ENCODE peak calls at places on chromosomes 5 and 9, in five cellular contexts. I, C, Q, W and P are unnamed samples. For H3K36me3, the result is how much of the 10 kb centered on the place peaks cover.

GRCh38 chr9:70561805-70562395 is 147.4 kb upstream of the KLF9 start:
- DNase-seq in I (no peak), C (no peak), Q (no peak), W (no peak), P (no peak)

GRCh38 chr5:135373747-135374515 is 25.1 kb downstream of the MACROH2A1 start:
- DNase-seq in I (no peak), C (no peak), Q (no peak), W (peak), P (no peak)

GRCh38 chr9:37442556-37442955 is 20.1 kb downstream of the GRHPR start:
- DNase-seq in I (no peak), C (no peak), Q (no peak), W (no peak), P (no peak)

GRCh38 chr9:93264338-93265125 is 80.6 kb downstream of the WNK2 start:
- DNase-seq in I (no peak), C (peak), Q (no peak), W (no peak), P (peak)

GRCh38 chr9:88682431-88682831 is 147.5 kb downstream of the NXNL2 start:
- DNase-seq in I (no peak), C (no peak), Q (no peak), W (no peak), P (no peak)

GRCh38 chr5:77640577-77641396 is 2.3 kb upstream of the OTP start:
- DNase-seq in I (no peak), C (no peak), Q (no peak), W (no peak), P (no peak)

GRCh38 chr9:84317563-84317962 is 23.0 kb downstream of the SLC28A3 start:
- DNase-seq in I (no peak), C (no peak), Q (no peak), W (no peak), P (no peak)

GRCh38 chr9:100573655-100574260 is 4.1 kb upstream of the CAVIN4 start:
- DNase-seq in I (no peak), C (no peak), Q (no peak), W (no peak), P (no peak)

GRCh38 chr9:5869315-5870019 is 21.2 kb upstream of the MLANA start:
- DNase-seq in I (no peak), C (no peak), Q (no peak), W (no peak), P (no peak)

GRCh38 chr5:123487298-123487697 is 24.7 kb upstream of the CSNK1G3 start:
- DNase-seq in I (no peak), C (no peak), Q (no peak), W (no peak), P (no peak)

GRCh38 chr5:135376961-135377621 is 21.9 kb downstream of the MACROH2A1 start:
- DNase-seq in I (no peak), C (no peak), Q (no peak), W (no peak), P (no peak)

DNA sequence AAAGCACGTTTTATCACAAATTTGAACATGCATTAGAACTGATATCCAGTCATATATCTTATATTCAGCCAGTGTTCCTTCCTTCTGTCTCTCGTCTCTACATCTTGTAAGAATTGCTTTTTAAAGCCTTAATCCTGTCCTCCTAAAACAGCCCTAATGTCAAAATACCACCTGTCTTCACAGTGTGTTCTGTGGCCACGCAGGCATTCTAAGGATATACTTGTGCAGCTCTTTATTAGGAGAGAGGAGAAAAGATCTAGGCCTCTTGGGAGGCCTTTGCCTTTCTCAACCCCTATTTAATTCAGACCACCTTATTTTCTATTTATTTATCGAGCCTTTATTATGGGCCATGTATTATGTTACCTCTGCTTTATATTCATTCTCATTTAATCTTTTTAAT is 78.3 kb downstream of the MAN2A1 start:
- DNase-seq in I (no peak), C (no peak), Q (no peak), W (no peak), P (no peak)
- H3K36me3 ChIP-seq in I (under half), C (under half), Q (under half), W (under half), P (under half)

GRCh38 chr9:109064963-109065701 is 51.8 kb upstream of the CTNNAL1 start:
- DNase-seq in I (no peak), C (no peak), Q (no peak), W (no peak), P (no peak)
- H3K36me3 ChIP-seq in I (under half), C (under half), Q (half or more), W (under half), P (half or more)

GRCh38 chr9:127913682-127914081 is 3.2 kb downstream of the ST6GALNAC4 start:
- DNase-seq in I (no peak), C (no peak), Q (no peak), W (no peak), P (no peak)

GRCh38 chr9:127912296-127912695 is 4.5 kb downstream of the ST6GALNAC4 start:
- DNase-seq in I (no peak), C (no peak), Q (no peak), W (no peak), P (no peak)

GRCh38 chr9:127910613-127911205 is 6.1 kb downstream of the ST6GALNAC4 start:
- DNase-seq in I (no peak), C (no peak), Q (no peak), W (no peak), P (no peak)

GRCh38 chr9:127915325-127915752 is 1.5 kb downstream of the ST6GALNAC4 start:
- DNase-seq in I (peak), C (no peak), Q (no peak), W (no peak), P (no peak)

DNA sequence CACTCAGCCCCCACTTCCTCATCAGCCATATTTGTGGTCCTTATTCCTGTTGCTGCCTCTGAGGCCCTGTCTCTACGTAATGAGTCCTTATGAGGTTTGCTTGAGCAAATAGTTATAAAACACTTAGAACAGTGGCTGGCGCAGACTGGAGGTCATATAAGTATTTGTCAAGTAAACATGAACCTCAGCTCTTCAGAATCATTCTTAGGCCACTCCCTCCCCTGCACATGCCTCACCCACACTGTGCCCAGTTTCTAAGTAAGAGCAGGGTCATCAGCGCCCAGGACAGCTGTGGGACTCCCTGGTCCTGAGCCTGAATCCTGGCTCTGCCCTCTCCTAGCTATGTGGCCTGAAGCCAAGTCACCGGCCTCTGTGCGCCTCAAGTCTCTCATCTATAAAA is 4.0 kb downstream of the ST6GALNAC4 start:
- DNase-seq in I (peak), C (no peak), Q (peak), W (no peak), P (peak)
- H3K36me3 ChIP-seq in I (under half), C (under half), Q (half or more), W (under half), P (under half)

DNA sequence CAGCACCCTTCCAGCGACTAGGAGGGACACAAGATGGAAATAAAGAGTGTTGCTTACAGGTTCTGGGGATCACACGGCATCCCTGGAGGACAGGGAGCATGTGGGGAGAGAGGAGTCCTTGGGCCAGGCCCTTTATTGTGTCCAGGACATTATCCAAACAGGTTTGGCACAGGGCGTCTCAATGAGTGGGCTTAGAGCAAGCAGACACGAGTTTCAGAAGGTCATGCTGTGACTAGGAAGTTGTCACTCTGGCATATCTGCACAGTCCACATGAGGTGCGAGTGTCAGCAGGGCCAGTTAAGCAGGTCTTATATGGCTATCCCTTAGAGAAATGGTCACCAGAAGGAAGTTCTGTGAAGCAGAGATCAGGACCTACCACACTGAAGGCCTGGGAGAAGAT is 174.5 kb upstream of the OTULINL start:
- DNase-seq in I (no peak), C (no peak), Q (no peak), W (no peak), P (no peak)
- H3K36me3 ChIP-seq in I (under half), C (under half), Q (half or more), W (under half), P (under half)

DNA sequence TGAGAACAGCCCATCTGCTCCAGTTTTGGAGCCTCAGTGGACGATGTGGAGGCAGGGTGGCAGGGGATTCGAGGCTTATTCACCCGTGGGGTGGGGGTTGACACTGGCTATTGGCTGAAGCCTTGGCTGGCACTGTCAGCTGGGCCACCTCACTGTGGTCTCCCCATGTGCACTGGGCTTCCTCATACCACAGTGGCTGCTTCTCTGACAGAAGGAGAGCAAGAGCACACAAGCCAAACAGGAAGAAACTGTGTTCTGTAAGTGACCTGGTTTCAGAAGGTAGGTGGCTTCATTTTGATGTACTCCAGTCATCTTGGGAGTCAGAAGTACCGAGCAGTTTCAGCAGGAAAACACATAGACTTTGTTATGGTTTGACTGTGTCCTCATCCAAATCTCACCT is 24.7 kb upstream of the CTNND2 start:
- DNase-seq in I (no peak), C (no peak), Q (no peak), W (no peak), P (no peak)
- H3K36me3 ChIP-seq in I (under half), C (under half), Q (under half), W (under half), P (under half)

GRCh38 chr5:10259916-10260315 is 9.8 kb downstream of the CCT5 start:
- DNase-seq in I (no peak), C (no peak), Q (no peak), W (no peak), P (no peak)

GRCh38 chr5:10257870-10258269 is 7.8 kb downstream of the CCT5 start:
- DNase-seq in I (no peak), C (no peak), Q (no peak), W (no peak), P (no peak)

GRCh38 chr5:10262121-10262774 is 12.2 kb downstream of the CCT5 start:
- DNase-seq in I (no peak), C (no peak), Q (no peak), W (no peak), P (no peak)

GRCh38 chr5:10262995-10263394 is 12.9 kb downstream of the CCT5 start:
- DNase-seq in I (no peak), C (no peak), Q (no peak), W (no peak), P (no peak)

DNA sequence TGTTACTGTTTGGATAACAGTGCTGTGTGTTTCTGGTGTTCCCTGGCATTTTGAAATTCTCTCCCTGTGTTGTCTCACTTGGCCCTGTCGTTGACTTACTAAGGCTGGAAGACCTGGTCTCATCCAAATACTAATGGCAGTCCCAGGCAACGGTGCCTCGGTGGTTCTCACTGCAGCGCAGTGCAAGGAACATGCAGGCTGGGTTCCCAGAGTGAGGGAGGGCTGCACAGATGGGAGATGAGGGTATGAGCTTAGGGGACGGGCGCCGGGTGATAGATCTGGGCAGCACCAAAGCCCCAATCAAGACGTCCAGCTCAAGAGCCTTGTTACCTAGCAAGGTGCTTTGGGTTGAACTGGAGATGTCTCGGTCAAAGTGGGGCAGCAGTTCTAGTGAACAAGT is 11.0 kb downstream of the CCT5 start:
- DNase-seq in I (no peak), C (no peak), Q (no peak), W (no peak), P (no peak)
- H3K36me3 ChIP-seq in I (under half), C (under half), Q (half or more), W (half or more), P (half or more)

DNA sequence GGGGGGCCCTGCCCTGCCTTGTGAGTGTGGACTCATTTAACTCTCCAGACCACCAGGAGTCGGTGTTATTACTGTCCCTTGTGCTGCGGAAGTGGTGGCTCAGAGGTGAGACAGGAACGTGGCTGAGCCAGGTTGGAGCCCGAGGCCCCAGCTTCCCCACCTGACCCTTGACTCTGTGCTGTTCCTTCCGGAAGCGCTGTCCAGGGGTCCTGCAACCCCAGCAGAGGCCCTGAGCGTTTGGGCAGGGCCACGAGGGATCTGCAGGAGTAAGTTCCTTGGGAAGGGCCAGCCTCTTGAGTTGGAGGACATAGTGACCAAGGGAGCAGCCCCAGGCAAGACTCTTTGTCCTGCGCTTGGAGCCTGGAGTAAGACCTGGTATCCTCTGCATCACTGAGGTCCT is 99.6 kb downstream of the RXRA start:
- DNase-seq in I (no peak), C (no peak), Q (no peak), W (no peak), P (no peak)
- H3K36me3 ChIP-seq in I (under half), C (under half), Q (half or more), W (under half), P (under half)

GRCh38 chr5:138568061-138568824 is 7.0 kb downstream of the HSPA9 start:
- DNase-seq in I (no peak), C (no peak), Q (no peak), W (no peak), P (no peak)

GRCh38 chr5:138569759-138570158 is 5.4 kb downstream of the HSPA9 start:
- DNase-seq in I (no peak), C (no peak), Q (no peak), W (no peak), P (no peak)

GRCh38 chr5:138573949-138574670 is 1.1 kb downstream of the HSPA9 start:
- DNase-seq in I (no peak), C (no peak), Q (no peak), W (no peak), P (no peak)

GRCh38 chr5:138573223-138573622 is 2.0 kb downstream of the HSPA9 start:
- DNase-seq in I (no peak), C (no peak), Q (no peak), W (no peak), P (no peak)

DNA sequence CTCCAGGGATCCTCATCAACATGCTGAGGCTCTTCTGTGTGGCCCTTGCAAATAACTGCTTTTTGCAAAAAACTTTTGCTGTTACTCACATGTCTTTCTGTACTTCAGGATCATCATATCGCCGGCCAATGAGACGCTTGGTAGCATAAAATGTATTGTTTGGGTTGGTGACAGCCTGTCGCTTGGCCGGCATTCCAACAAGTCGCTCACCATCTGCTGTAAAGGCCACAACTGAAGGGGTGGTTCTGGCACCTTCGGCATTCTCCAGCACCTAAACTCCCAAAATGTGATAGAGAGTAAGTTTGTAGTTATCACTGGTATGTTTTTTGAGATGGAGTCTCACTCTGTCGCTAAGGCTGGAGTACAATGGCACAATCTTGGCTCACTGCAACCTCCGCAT is 4.3 kb downstream of the HSPA9 start:
- DNase-seq in I (no peak), C (no peak), Q (no peak), W (no peak), P (no peak)
- H3K36me3 ChIP-seq in I (under half), C (under half), Q (half or more), W (half or more), P (under half)

GRCh38 chr5:126917918-126918623 is 112.3 kb downstream of the MARCHF3 start:
- DNase-seq in I (no peak), C (no peak), Q (peak), W (no peak), P (no peak)

GRCh38 chr5:126918624-126918957 is 111.8 kb downstream of the MARCHF3 start:
- DNase-seq in I (no peak), C (no peak), Q (no peak), W (no peak), P (no peak)

GRCh38 chr5:126920291-126920690 is 110.1 kb downstream of the MARCHF3 start:
- DNase-seq in I (no peak), C (no peak), Q (no peak), W (no peak), P (no peak)

GRCh38 chr5:126921471-126922091 is 108.8 kb downstream of the MARCHF3 start:
- DNase-seq in I (no peak), C (no peak), Q (no peak), W (no peak), P (no peak)

DNA sequence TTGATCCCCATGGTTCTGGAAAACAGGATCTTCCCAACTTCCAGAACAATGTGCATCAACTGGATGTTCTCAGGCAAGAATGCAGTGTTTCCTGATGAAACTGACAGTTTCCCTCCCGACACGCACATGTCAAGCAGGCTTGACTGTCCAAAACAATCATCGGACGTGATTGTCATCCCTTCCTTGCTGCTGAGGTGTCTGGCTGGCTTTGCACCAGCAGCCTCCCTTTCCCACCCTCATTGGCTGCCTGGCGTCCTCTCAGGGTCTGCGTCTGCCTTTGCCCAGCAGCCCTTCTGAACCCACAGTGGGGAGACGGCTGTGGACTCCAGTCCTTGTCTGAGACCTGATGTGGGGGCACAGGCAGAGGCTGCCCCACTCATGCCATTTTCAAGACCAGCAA is 110.8 kb downstream of the MARCHF3 start:
- DNase-seq in I (no peak), C (no peak), Q (no peak), W (no peak), P (no peak)
- H3K36me3 ChIP-seq in I (under half), C (under half), Q (under half), W (under half), P (under half)

GRCh38 chr5:65800775-65801174 is 78.8 kb downstream of the NLN start:
- DNase-seq in I (no peak), C (no peak), Q (no peak), W (no peak), P (no peak)

GRCh38 chr5:65802820-65803219 is 80.8 kb downstream of the NLN start:
- DNase-seq in I (no peak), C (no peak), Q (no peak), W (no peak), P (no peak)

GRCh38 chr5:65802080-65802479 is 80.1 kb downstream of the NLN start:
- DNase-seq in I (no peak), C (no peak), Q (no peak), W (no peak), P (no peak)

GRCh38 chr5:65799857-65800256 is 77.9 kb downstream of the NLN start:
- DNase-seq in I (no peak), C (no peak), Q (no peak), W (no peak), P (no peak)

DNA sequence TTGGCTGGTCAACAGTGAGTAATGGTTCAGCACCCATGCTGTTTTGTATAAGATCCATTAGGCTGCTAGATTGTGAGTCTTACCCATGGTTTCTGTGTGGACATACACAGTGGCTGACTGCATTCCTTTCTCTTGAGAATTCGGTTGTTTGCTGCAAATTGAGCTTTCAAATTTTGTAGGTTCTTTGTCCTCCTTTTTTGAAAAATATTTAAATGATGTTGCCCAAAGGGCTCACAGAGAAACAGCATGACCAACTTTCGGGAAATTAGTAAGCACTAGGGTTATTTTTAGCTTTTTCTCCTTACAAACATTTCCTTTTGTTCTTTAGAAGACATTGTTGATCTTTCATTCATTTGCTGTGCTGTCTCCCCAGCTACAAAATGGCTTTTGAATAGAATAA is 79.3 kb downstream of the NLN start:
- DNase-seq in I (no peak), C (no peak), Q (no peak), W (no peak), P (no peak)
- H3K36me3 ChIP-seq in I (under half), C (under half), Q (under half), W (under half), P (under half)